ENCODE peak calls at places on chromosomes 16 and 17, in five cellular contexts. P, Q, Y, G and F are unnamed samples.

GRCh38 chr16:74922150-74923138 is 62.5 kb downstream of the WDR59 start:
- DNase-seq in P (no peak), Q (no peak), Y (no peak), G (no peak), F (no peak)

GRCh38 chr17:61451538-61452300 is 503 bp upstream of the TBX4 start:
- DNase-seq in P (peak; percentile 83), Q (no peak), Y (peak; percentile 27), G (peak; percentile 69), F (peak; percentile 94)

GRCh38 chr17:56690441-56691291 is 97.2 kb downstream of the NOG start:
- DNase-seq in P (no peak), Q (no peak), Y (peak; percentile 51), G (no peak), F (no peak)

GRCh38 chr17:77601054-77601979 is 357.2 kb upstream of the TNRC6C start:
- DNase-seq in P (no peak), Q (no peak), Y (peak; percentile 27), G (peak; percentile 26), F (peak; percentile 84)

GRCh38 chr16:23391381-23392222 is 61.4 kb downstream of the COG7 start:
- DNase-seq in P (no peak), Q (no peak), Y (no peak), G (no peak), F (no peak)

GRCh38 chr16:12904041-12904671 is 2.8 kb downstream of the SHISA9 start:
- DNase-seq in P (peak; percentile 65), Q (no peak), Y (no peak), G (peak; percentile 48), F (no peak)

GRCh38 chr16:30077656-30078055 is 1.9 kb downstream of the PPP4C start:
- DNase-seq in P (no peak), Q (no peak), Y (peak; percentile 78), G (no peak), F (peak; percentile 85)

GRCh38 chr17:16980813-16981731 is 9.2 kb upstream of the TNFRSF13B start:
- DNase-seq in P (peak; percentile 43), Q (peak; percentile 55), Y (peak; percentile 85), G (peak; percentile 36), F (no peak)

GRCh38 chr17:75878174-75878998 is at the start of gene TRIM47:
- DNase-seq in P (peak; percentile 71), Q (peak; percentile 74), Y (peak; percentile 72), G (peak; percentile 69), F (peak; percentile 94)

GRCh38 chr17:67490471-67490870 is 113.4 kb downstream of the PITPNC1 start:
- DNase-seq in P (no peak), Q (no peak), Y (no peak), G (peak; percentile 57), F (peak; percentile 23)

GRCh38 chr17:28394717-28395116 is 11.3 kb downstream of the SLC46A1 start:
- DNase-seq in P (no peak), Q (no peak), Y (peak; percentile 55), G (no peak), F (peak; percentile 89)

GRCh38 chr17:38585056-38585804 is 20.5 kb downstream of the SRCIN1 start:
- DNase-seq in P (peak; percentile 61), Q (peak; percentile 22), Y (peak; percentile 29), G (peak; percentile 81), F (no peak)

GRCh38 chr17:3732171-3732570 is 8.5 kb downstream of the HASPIN start:
- DNase-seq in P (no peak), Q (no peak), Y (no peak), G (no peak), F (peak; percentile 78)

GRCh38 chr17:63249256-63250006 is 196.7 kb downstream of the CYB561 start:
- DNase-seq in P (no peak), Q (no peak), Y (no peak), G (no peak), F (peak; percentile 11)

GRCh38 chr16:27378871-27379580 is 22.9 kb upstream of the IL21R start:
- DNase-seq in P (no peak), Q (no peak), Y (peak; percentile 20), G (no peak), F (no peak)

GRCh38 chr16:14576532-14576931 is 53.5 kb downstream of the PARN start:
- DNase-seq in P (no peak), Q (no peak), Y (no peak), G (no peak), F (no peak)

GRCh38 chr17:5587431-5588032 is 3.2 kb upstream of the NLRP1 start:
- DNase-seq in P (no peak), Q (peak; percentile 79), Y (peak; percentile 74), G (no peak), F (peak; percentile 43)

GRCh38 chr17:39738568-39738901 is 797 bp downstream of the GRB7 start:
- DNase-seq in P (peak; percentile 78), Q (peak; percentile 48), Y (no peak), G (peak; percentile 75), F (no peak)

GRCh38 chr17:63476857-63477470 is at the start of gene ACE:
- DNase-seq in P (peak; percentile 83), Q (peak; percentile 54), Y (peak; percentile 65), G (peak; percentile 91), F (peak; percentile 85)

GRCh38 chr17:78891406-78892061 is 11.5 kb downstream of the CEP295NL start:
- DNase-seq in P (no peak), Q (no peak), Y (no peak), G (no peak), F (peak; percentile 44)

GRCh38 chr17:77037943-77038342 is 102.8 kb upstream of the SEC14L1 start:
- DNase-seq in P (no peak), Q (no peak), Y (no peak), G (no peak), F (peak; percentile 30)

GRCh38 chr17:7328840-7329359 is at the start of gene NEURL4:
- DNase-seq in P (no peak), Q (peak; percentile 2), Y (peak; percentile 76), G (no peak), F (peak; percentile 96)

GRCh38 chr17:15273141-15273793 is 8.1 kb upstream of the PMP22 start:
- DNase-seq in P (no peak), Q (peak; percentile 97), Y (peak; percentile 97), G (no peak), F (peak; percentile 88)

GRCh38 chr17:78781339-78782304 is at the start of gene CYTH1:
- DNase-seq in P (peak; percentile 72), Q (peak; percentile 45), Y (peak; percentile 70), G (peak; percentile 67), F (peak; percentile 87)

GRCh38 chr17:17084317-17084835 is 42.1 kb downstream of the MPRIP start:
- DNase-seq in P (no peak), Q (no peak), Y (no peak), G (no peak), F (no peak)

GRCh38 chr17:10278218-10278617 is 79.8 kb upstream of the GAS7 start:
- DNase-seq in P (no peak), Q (no peak), Y (no peak), G (no peak), F (no peak)

GRCh38 chr16:88063201-88063773 is 112.1 kb downstream of the BANP start:
- DNase-seq in P (no peak), Q (no peak), Y (peak; percentile 94), G (no peak), F (peak; percentile 98)

GRCh38 chr17:47717845-47718621 is 15.0 kb upstream of the TBX21 start:
- DNase-seq in P (no peak), Q (peak; percentile 25), Y (peak; percentile 38), G (no peak), F (no peak)

DNA sequence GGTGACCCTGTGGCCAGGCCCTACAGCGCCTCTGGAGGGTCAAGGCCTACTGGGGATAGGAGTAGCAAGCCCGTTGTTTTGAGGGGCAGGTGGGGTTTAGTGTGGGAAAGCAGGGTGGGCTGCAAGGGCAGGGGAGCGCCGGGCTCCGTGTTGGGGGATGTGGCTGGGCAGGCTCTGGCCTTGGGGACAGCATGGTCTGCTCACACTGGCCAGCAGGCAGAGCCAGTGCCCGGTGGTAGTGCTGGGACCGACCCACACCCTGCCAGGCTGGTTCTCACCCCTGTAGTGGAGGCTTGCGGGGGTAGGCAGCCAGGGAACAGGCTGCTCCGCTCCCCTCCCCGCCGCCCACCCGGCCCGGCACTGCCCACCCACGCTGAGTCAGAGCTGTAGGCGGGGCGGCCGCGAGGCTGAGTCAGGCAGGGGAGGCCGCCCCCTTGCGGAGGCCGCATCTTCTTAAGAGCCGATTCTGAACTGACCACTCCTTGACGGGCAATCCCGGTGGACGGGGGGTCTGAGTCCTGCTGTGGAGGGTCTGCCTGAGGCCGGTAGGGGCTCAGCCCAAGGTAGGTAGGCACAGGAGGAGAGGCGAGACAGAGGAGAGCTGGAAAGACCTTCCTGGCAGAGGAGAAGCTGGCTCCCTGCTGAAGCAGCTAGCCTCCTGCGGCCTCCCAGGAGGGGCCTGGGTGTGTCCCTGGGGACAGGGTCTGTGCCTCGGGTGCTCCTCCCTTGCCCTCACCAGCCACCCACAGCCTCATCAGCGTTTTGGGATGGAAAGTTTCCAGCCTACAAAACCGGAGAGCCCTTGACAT is 62.4 kb downstream of the BAIAP2 start:
- DNase-seq in P (peak; percentile 84), Q (peak; percentile 81), Y (peak; percentile 94), G (peak; percentile 87), F (peak; percentile 99)
- H3K4me2 ChIP-seq in P (peak overlapping the region; percentile 50), Q (peak overlapping the region; percentile 94), Y (peak overlapping the region; percentile 85), G (no peak overlapping the region), F (peak overlapping the region; percentile 74)

GRCh38 chr17:66436643-66437042 is 134.2 kb downstream of the PRKCA start:
- DNase-seq in P (no peak), Q (no peak), Y (no peak), G (no peak), F (peak; percentile 72)

GRCh38 chr17:66435182-66435581 is 132.8 kb downstream of the PRKCA start:
- DNase-seq in P (no peak), Q (no peak), Y (no peak), G (no peak), F (no peak)

GRCh38 chr17:66441012-66441703 is 138.7 kb downstream of the PRKCA start:
- DNase-seq in P (no peak), Q (no peak), Y (peak; percentile 34), G (no peak), F (no peak)

GRCh38 chr17:66438101-66438500 is 135.7 kb downstream of the PRKCA start:
- DNase-seq in P (no peak), Q (no peak), Y (no peak), G (no peak), F (no peak)

GRCh38 chr17:66437466-66438026 is 135.1 kb downstream of the PRKCA start:
- DNase-seq in P (no peak), Q (no peak), Y (no peak), G (no peak), F (no peak)
- H3K4me2 ChIP-seq in P (no peak overlapping the region), Q (no peak overlapping the region), Y (no peak overlapping the region), G (no peak overlapping the region), F (no peak overlapping the region)

DNA sequence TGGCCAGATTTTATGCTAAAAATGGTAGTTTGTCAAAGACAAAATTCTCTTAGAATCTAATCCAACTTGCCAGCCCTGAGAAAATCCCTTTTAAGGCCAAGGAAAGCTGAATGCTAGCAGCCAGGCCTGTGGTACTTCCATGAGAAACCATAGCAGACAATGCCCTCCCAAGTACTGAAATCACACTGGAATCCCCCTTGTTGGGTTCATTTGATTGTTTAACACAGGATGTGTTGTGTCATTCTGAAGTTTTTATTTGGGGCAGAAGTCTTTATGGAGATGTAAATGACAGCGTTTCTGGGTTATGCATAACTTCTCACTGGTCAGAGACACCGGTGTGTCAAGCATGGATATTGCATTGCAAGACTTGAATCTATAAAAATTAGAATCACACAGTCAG is 6.0 kb upstream of the ARL2BP start:
- DNase-seq in P (no peak), Q (no peak), Y (no peak), G (no peak), F (no peak)
- H3K4me2 ChIP-seq in P (no peak overlapping the region), Q (no peak overlapping the region), Y (no peak overlapping the region), G (no peak overlapping the region), F (no peak overlapping the region)

GRCh38 chr17:58331815-58332719 is 3.5 kb upstream of the TSPOAP1 start:
- DNase-seq in P (no peak), Q (no peak), Y (no peak), G (peak; percentile 33), F (peak; percentile 59)
- H3K4me2 ChIP-seq in P (no peak overlapping the region), Q (no peak overlapping the region), Y (no peak overlapping the region), G (no peak overlapping the region), F (no peak overlapping the region)

GRCh38 chr17:21463779-21464407 is 87.7 kb downstream of the KCNJ12 start:
- DNase-seq in P (peak; percentile 70), Q (no peak), Y (no peak), G (peak; percentile 74), F (peak; percentile 73)
- H3K4me2 ChIP-seq in P (peak overlapping the region; percentile 72), Q (no peak overlapping the region), Y (no peak overlapping the region), G (peak overlapping the region; percentile 46), F (no peak overlapping the region)